ENCODE peak calls at places on chromosomes 12 and 14, in four cellular contexts. X is epithelial cell of esophagus, Z is upper lobe of right lung, E is BJ. Y is an unnamed sample.

GRCh38 chr12:94941440-94941862 is 62.0 kb downstream of the NDUFA12 start:
- DNase-seq in X (peak), Z (no peak), E (peak), Y (peak)

GRCh38 chr12:96235497-96235826 is 41.3 kb downstream of the ELK3 start:
- DNase-seq in X (no peak), Z (no peak), E (no peak), Y (no peak)

GRCh38 chr12:111406474-111407370 is 999 bp downstream of the SH2B3 start:
- DNase-seq in X (no peak), Z (peak), E (no peak), Y (no peak)

GRCh38 chr12:50203691-50204090 is 36.5 kb upstream of the CERS5 start:
- DNase-seq in X (no peak), Z (no peak), E (no peak), Y (no peak)

GRCh38 chr14:104556256-104557021 is 23.1 kb upstream of the C14orf180 start:
- DNase-seq in X (no peak), Z (peak), E (no peak), Y (no peak)

GRCh38 chr14:87241018-87241779 is 751.8 kb downstream of the GALC start:
- DNase-seq in X (no peak), Z (no peak), E (no peak), Y (no peak)

GRCh38 chr14:58994130-58994529 is 194.3 kb upstream of the DAAM1 start:
- DNase-seq in X (no peak), Z (no peak), E (no peak), Y (no peak)

GRCh38 chr12:92235703-92236472 is 90.2 kb upstream of the BTG1 start:
- DNase-seq in X (no peak), Z (no peak), E (no peak), Y (no peak)

GRCh38 chr14:102878174-102878969 is 44.1 kb upstream of the AMN start:
- DNase-seq in X (peak), Z (no peak), E (no peak), Y (no peak)

GRCh38 chr14:20774258-20774657 is 6.1 kb downstream of the EDDM3B start:
- DNase-seq in X (no peak), Z (no peak), E (no peak), Y (no peak)

DNA sequence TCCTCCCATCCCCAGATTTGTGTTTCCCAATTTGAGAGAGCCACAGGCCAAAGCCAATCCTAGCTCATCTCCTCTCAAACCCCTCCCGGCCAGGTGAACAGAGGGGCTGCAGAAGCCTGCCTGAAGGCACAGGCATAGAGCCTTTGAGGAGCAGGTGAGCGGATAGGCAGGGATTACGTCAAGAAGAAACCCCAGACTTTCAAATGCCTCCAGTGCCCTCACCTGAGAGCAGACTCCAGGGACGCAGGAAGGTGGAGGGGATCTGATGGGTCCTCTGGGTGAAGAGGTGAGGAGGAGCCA is 579 bp downstream of the RND1 start:
- DNase-seq in X (no peak), Z (no peak), E (no peak), Y (no peak)
- H3K4me3 ChIP-seq in X (peak), Z (peak), E (peak), Y (peak)

GRCh38 chr14:100586520-100587247 is 533 bp downstream of the BEGAIN start:
- DNase-seq in X (peak), Z (peak), E (no peak), Y (no peak)
- H3K4me3 ChIP-seq in X (peak), Z (peak), E (peak), Y (peak)

GRCh38 chr14:72894323-72894622 is 372 bp upstream of the DPF3 start:
- DNase-seq in X (no peak), Z (no peak), E (no peak), Y (no peak)
- H3K4me3 ChIP-seq in X (peak), Z (peak), E (peak), Y (peak)

GRCh38 chr12:48853228-48853688 is 1.3 kb upstream of the DDX23 start:
- DNase-seq in X (peak), Z (peak), E (peak), Y (peak)
- H3K4me3 ChIP-seq in X (peak), Z (peak), E (no peak), Y (no peak)

Y was measured in AG09309.